ENCODE peak calls at places on chromosomes 3 and 15, in four cellular contexts. P, F, S and M are unnamed samples.

GRCh38 chr3:58532794-58533220 is 4.2 kb downstream of the ACOX2 start:
- DNase-seq in P (peak), S (peak), F (peak), M (peak)

GRCh38 chr15:61051570-61052031 is 177.5 kb downstream of the RORA start:
- DNase-seq in F (peak), S (peak), P (peak), M (peak)

GRCh38 chr3:71951842-71952241 is 166.9 kb upstream of the PROK2 start:
- DNase-seq in F (no peak), S (no peak), P (no peak), M (no peak)

GRCh38 chr3:120678331-120678845 is 3.7 kb downstream of the HGD start:
- DNase-seq in P (peak), F (peak), S (peak), M (peak)

GRCh38 chr3:178510496-178510895 is 25.7 kb upstream of the KCNMB2 start:
- DNase-seq in S (no peak), P (no peak), F (no peak), M (no peak)

GRCh38 chr15:66196565-66196964 is 57.0 kb downstream of the MEGF11 start:
- DNase-seq in P (no peak), S (no peak), F (peak), M (no peak)

GRCh38 chr3:126308394-126309125 is 48.6 kb downstream of the KLF15 start:
- DNase-seq in F (no peak), S (no peak), P (no peak), M (no peak)

GRCh38 chr3:193974147-193974546 is 161.8 kb upstream of the HES1 start:
- DNase-seq in S (no peak), F (peak), P (no peak), M (no peak)

GRCh38 chr3:155494332-155494731 is 200.8 kb upstream of the STRIT1 start:
- DNase-seq in F (no peak), S (no peak), P (no peak), M (no peak)

GRCh38 chr15:52018693-52019393 is at the start of gene MAPK6:
- DNase-seq in F (peak), P (peak), S (peak), M (peak)

GRCh38 chr3:3639078-3639477 is 160.2 kb upstream of the LRRN1 start:
- DNase-seq in S (no peak), P (no peak), F (no peak), M (no peak)

GRCh38 chr3:187811580-187812250 is 66.4 kb upstream of the BCL6 start:
- DNase-seq in P (no peak), F (peak), S (no peak), M (no peak)

GRCh38 chr3:127389415-127389814 is 101.6 kb upstream of the PRR20G start:
- DNase-seq in S (no peak), P (no peak), F (no peak), M (no peak)

GRCh38 chr3:188125076-188125475 is 28.9 kb upstream of the LPP start:
- DNase-seq in P (no peak), F (no peak), S (no peak), M (no peak)

GRCh38 chr3:66819993-66820501 is 178.1 kb upstream of the KBTBD8 start:
- DNase-seq in S (no peak), F (no peak), P (no peak), M (no peak)

GRCh38 chr3:169456900-169457299 is 206.6 kb downstream of the MECOM start:
- DNase-seq in S (no peak), P (no peak), F (no peak), M (no peak)

GRCh38 chr15:67185051-67185450 is 69.4 kb downstream of the AAGAB start:
- DNase-seq in F (no peak), S (no peak), P (no peak), M (no peak)

GRCh38 chr15:48553559-48553958 is 92.0 kb downstream of the FBN1 start:
- DNase-seq in F (peak), P (no peak), S (no peak), M (no peak)

GRCh38 chr3:126146525-126147146 is 33.8 kb downstream of the ALDH1L1 start:
- DNase-seq in F (no peak), P (no peak), S (no peak), M (no peak)

GRCh38 chr3:10547841-10548783 is 42.7 kb upstream of the ATP2B2 start:
- DNase-seq in F (no peak), S (no peak), P (no peak), M (no peak)

GRCh38 chr3:60226907-60227306 is 1024.3 kb downstream of the FHIT start:
- DNase-seq in F (no peak), S (no peak), P (no peak), M (no peak)

GRCh38 chr3:54125317-54125716 is 3.0 kb downstream of the CACNA2D3 start:
- DNase-seq in S (no peak), F (no peak), P (no peak), M (no peak)

GRCh38 chr3:54122802-54123537 is 618 bp downstream of the CACNA2D3 start:
- DNase-seq in F (no peak), S (no peak), P (no peak), M (no peak)

GRCh38 chr3:54122046-54122801 is at the start of gene CACNA2D3:
- DNase-seq in P (peak), S (no peak), F (no peak), M (no peak)

GRCh38 chr3:54121404-54122045 is 827 bp upstream of the CACNA2D3 start:
- DNase-seq in P (no peak), F (no peak), S (no peak), M (no peak)

DNA sequence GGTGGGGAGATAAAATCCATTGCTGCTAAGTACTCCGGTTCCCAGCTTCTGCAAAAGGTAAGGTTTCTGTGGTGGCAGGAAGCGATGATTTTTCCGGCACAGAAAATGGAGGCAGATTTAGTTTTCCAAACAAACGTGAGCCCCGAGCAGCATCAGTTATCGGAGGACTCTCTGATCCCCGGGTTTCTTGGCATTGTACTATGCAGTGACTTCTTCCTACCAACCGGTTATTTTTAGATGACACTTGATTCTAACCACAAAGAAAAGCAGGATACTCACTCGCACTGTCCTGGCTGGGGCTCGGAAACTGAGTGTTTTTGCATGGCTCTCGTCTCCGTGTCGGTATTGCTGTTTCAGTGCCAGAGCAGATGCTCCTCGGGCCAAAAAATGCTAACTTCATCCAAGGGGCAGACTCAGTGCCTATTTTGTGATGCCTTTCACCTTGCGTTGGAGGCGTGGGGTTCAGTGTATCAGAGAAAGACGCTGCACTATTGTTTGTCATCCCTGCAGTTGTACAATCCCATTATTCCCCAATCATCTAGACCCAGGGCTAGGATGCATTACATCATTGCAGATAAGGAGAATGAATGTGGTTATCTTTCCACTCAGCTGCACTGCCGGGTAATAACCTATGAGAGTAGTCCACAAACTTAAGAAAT is 1.3 kb downstream of the CACNA2D3 start:
- DNase-seq in P (no peak), F (no peak), S (no peak), M (no peak)
- H3K4me3 ChIP-seq in P (no peak), F (no peak), S (no peak), M (peak)

DNA sequence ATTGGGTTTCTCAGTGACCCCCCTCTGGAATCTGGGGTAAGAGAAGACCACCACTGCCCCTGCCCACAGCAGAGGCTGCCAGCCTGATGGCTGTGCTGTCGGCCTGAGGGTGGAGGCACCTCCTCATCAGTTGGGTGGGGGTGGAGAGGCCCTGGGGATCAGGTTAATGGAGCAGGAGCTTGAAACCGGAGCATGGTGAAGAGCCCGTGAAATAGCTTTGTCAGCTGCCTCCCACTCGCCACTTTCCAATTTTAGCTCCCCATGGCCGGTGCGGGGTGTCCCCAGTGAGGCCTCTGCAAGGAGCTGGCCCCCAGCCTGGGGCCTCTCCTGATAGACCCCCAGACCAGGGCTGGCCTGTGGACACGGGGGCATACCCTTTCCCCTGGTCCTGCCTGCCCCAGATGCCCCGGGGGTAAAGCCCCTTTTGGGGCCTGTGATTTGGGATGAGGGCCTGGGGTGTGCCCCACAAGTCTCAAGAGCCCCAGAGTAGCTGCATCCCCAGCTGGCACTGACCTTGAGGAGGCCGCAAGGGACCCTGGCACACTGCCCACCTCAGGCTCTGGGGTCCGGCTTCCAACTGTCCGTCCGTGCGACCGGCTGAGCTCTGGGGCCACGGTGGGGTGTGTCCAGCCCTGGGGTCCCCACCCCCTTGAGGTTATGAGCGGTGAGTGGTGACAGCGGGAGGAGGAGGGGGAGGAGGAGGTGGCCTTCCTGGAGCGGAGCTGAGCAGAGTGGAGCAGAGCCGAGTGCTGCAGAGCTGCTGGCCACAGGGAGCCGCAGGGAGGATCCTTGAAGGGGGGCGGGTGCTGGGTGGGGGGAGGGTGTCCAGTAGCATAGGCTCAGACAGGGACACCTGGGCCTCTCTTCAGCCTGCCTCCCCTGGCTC is at the start of gene HHATL:
- DNase-seq in S (no peak), F (no peak), P (no peak), M (no peak)
- H3K4me3 ChIP-seq in S (no peak), F (no peak), P (no peak), M (no peak)

GRCh38 chr3:143629726-143630125 is 218.5 kb downstream of the SLC9A9 start:
- DNase-seq in F (no peak), P (no peak), S (no peak), M (no peak)

GRCh38 chr3:143637133-143637532 is 211.1 kb downstream of the SLC9A9 start:
- DNase-seq in S (no peak), P (no peak), F (no peak), M (no peak)

GRCh38 chr3:143633816-143634215 is 214.5 kb downstream of the SLC9A9 start:
- DNase-seq in S (no peak), F (peak), P (no peak), M (no peak)

GRCh38 chr3:143634427-143634826 is 213.8 kb downstream of the SLC9A9 start:
- DNase-seq in F (no peak), S (no peak), P (no peak), M (no peak)

GRCh38 chr3:143634991-143635390 is 213.3 kb downstream of the SLC9A9 start:
- DNase-seq in P (peak), F (no peak), S (no peak), M (no peak)
- H3K4me3 ChIP-seq in P (no peak), F (no peak), S (no peak), M (no peak)

DNA sequence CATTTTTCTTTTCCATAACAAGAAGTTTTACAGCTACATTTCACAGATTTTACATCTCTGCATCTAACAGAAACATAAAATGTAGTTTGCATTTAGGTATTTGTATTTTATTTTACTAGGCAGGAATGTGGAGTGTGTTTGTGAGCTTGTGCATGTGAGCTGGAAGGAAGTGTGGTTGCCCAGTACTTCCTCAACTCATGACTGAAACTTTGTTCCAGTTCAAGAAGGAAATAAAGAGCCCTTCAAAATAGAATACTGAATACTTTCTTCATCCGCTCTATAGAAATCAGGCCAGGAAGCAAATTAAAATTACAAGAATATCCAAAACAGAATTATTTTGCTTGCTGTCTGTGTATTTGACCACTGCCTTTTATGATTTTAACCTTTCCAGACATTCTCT is 81.3 kb downstream of the CHL1 start:
- DNase-seq in F (no peak), P (no peak), S (no peak), M (no peak)
- H3K4me3 ChIP-seq in F (no peak), P (no peak), S (no peak), M (no peak)

GRCh38 chr15:84143753-84144314 is 91.7 kb upstream of the GOLGA6L4 start:
- DNase-seq in P (no peak), F (no peak), S (no peak), M (no peak)

GRCh38 chr15:84142888-84143337 is 92.7 kb upstream of the GOLGA6L4 start:
- DNase-seq in P (peak), S (peak), F (peak), M (peak)
- H3K4me3 ChIP-seq in P (no peak), S (no peak), F (no peak), M (no peak)

GRCh38 chr15:64093627-64094417 is at the start of gene CIAO2A:
- DNase-seq in F (peak), P (peak), S (peak), M (peak)

GRCh38 chr15:64095795-64096485 is at the start of gene SNX1:
- DNase-seq in S (peak), F (peak), P (peak), M (no peak)

GRCh38 chr15:64092864-64093626 is 593 bp downstream of the CIAO2A start:
- DNase-seq in F (peak), P (peak), S (peak), M (no peak)

GRCh38 chr15:64096486-64097431 is 977 bp downstream of the SNX1 start:
- DNase-seq in P (peak), S (no peak), F (peak), M (no peak)

DNA sequence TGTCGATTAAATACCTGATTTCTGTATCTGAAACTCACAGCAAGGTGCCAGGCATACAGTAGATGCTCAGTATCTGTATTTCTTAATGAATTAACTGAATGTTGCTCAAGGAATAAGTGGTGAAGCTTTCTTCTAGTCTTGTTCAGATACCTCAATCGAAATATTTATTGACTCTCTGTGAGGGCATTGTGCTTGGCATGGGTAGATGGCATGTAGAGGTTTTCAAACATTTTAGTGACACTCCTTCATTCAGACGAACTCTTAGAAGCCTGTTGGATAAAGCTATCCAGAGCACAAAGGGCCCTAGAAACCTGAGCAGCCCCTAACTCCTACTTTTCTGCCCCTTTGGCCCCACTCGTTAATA is 369 bp upstream of the SNX1 start:
- DNase-seq in S (no peak), P (no peak), F (no peak), M (no peak)
- H3K4me3 ChIP-seq in S (peak), P (no peak), F (peak), M (peak)

DNA sequence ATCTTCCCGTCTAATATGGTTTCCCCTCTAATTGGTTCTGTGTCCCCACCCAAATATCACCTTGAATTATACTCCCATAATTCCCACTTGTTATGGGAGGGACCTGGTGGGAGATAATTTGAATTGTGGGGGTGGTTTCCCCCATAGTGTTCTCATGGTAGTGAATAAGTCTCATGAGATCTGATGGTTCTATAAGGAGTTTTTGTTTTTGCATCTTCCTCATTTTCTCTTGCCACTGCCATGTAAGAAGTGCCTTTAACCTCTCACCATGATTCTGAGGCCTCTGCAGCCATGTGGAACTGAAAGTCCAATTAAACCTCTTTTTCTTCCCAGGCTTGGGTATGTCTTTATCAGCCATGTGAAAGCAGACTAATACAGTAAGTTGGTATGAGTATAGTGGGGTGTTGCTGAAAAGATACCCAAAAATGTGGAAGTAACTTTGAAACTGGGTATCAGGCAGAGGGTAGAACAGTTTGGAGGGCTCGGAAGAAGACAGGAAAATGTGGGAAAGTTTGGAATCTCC is 12.3 kb upstream of the HERC1 start:
- DNase-seq in F (no peak), P (no peak), S (no peak), M (no peak)
- H3K4me3 ChIP-seq in F (no peak), P (no peak), S (no peak), M (no peak)

DNA sequence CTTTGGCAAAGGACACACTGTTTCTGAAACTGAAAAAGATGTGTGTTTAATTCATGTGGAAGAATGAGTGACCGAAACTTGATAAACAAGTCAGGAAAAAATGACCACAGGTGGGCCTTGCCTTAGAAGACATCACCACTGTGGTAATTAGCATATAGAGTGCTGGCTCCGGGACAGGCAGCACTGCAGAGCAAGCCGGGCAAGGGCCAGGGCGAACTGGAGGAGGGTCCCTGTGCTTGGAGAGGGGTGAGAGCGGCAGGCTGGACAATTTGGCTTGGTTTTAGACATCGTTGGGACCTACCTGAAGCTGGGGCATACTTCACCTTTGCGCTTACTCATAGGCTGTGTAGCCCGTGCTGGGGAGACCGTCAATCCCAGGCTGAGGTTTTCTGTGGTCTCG is 8.2 kb downstream of the RTP3 start:
- DNase-seq in S (no peak), F (no peak), P (no peak), M (no peak)
- H3K4me3 ChIP-seq in S (no peak), F (no peak), P (no peak), M (no peak)

DNA sequence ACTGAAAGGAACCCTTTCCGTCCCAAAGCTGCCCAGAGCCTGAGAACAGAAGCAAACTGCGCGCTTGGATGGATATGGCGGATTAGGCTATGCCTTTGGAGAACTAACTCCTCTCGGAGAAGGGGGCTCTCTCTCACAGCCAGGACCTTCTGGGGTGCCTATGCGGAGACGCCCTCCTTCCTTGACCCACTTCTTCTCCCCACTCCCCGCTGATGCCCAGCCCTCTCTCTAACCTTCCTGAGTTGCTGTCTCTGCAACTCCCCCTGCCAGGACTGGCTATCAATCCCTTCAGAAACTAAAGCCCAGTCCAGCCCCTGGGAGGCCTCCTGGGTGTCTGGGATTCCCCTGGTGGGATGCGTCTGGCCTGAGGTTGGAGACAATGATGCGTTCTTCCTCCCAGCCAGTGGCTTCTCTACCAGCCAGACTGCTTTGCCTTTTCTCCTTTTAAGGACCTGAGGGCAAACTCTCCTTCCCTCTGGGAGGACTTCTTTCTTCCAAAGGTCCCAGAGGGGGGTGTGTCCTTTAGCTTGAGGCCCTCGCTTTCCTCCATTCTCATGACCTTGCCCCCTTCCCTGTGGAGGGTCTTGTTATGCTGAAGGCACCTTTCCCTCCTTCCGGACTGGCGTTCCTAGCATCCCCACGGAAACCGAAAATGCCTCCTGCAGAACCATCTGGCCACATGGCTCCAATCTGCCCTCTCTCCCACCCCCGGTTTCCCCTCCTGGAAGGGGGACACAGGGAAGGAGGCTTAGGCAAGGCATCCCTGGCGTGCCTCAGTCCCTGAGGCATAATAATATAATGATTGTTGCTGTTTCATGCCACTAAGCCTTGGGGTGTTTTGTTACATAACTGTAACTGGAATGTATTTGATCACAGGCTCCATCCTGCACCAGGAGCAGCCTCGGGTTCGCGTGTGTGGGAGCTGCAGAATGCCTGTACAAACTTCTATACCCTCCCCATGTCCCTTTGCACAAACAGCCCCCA is 63.4 kb upstream of the C15orf39 start:
- DNase-seq in S (peak), P (no peak), F (no peak), M (no peak)
- H3K4me3 ChIP-seq in S (no peak), P (no peak), F (no peak), M (no peak)